ENCODE peak calls at places on chromosomes 16 and 17, in nine cellular contexts. V is tibial artery; R is activated CD8-positive, alpha-beta T cell treated with anti-CD3 and anti-CD28 coated beads for 36 hours; C is mucosa of descending colon; P is astrocyte; N is neural progenitor cell; Y is K562; U is MCF 10A; I is ascending aorta. L is an unnamed sample.

GRCh38 chr17:63842173-63842539 is 329 bp downstream of the SMARCD2 start:
- DNase-seq in V (peak; percentile 38), R (peak; percentile 59), C (peak; percentile 77), P (peak; percentile 9), N (no peak), Y (no peak), U (no peak), I (peak; percentile 77), L (no peak)

GRCh38 chr17:61305024-61305423 is 94.6 kb upstream of the TBX2 start:
- DNase-seq in V (no peak), R (no peak), C (no peak), P (no peak), N (no peak), Y (no peak), U (no peak), I (no peak), L (no peak)

GRCh38 chr16:89395150-89396142 is 94.9 kb downstream of the ANKRD11 start:
- DNase-seq in V (peak; percentile 93), R (no peak), C (peak; percentile 76), P (peak; percentile 96), N (peak; percentile 39), Y (no peak), U (peak; percentile 98), I (peak; percentile 96), L (peak; percentile 98)

GRCh38 chr17:81302861-81303326 is 7.8 kb upstream of the SLC38A10 start:
- DNase-seq in V (no peak), R (no peak), C (no peak), P (no peak), N (peak; percentile 38), Y (no peak), U (peak; percentile 53), I (no peak), L (no peak)

GRCh38 chr17:16449121-16449570 is 33.8 kb downstream of the TRPV2 start:
- DNase-seq in V (no peak), R (no peak), C (peak; percentile 47), P (peak; percentile 64), N (no peak), Y (no peak), U (peak; percentile 41), I (no peak), L (no peak)

GRCh38 chr16:15749371-15749770 is 99.3 kb downstream of the NDE1 start:
- DNase-seq in V (no peak), R (no peak), C (no peak), P (no peak), N (no peak), Y (no peak), U (no peak), I (no peak), L (no peak)

GRCh38 chr16:66131895-66132294 is 234.6 kb upstream of the CDH5 start:
- DNase-seq in V (no peak), R (no peak), C (no peak), P (peak; percentile 68), N (no peak), Y (no peak), U (no peak), I (no peak), L (no peak)

GRCh38 chr17:79834575-79835469 is 4.4 kb downstream of the CBX4 start:
- DNase-seq in V (no peak), R (peak; percentile 67), C (no peak), P (no peak), N (peak; percentile 77), Y (no peak), U (no peak), I (no peak), L (no peak)

GRCh38 chr17:56771975-56772374 is 61.7 kb downstream of the C17orf67 start:
- DNase-seq in V (no peak), R (no peak), C (no peak), P (no peak), N (no peak), Y (no peak), U (no peak), I (no peak), L (no peak)

GRCh38 chr17:15900871-15901270 is 44.1 kb upstream of the ADORA2B start:
- DNase-seq in V (no peak), R (no peak), C (no peak), P (no peak), N (no peak), Y (no peak), U (no peak), I (no peak), L (no peak)

GRCh38 chr17:81396722-81397313 is 1.6 kb downstream of the BAHCC1 start:
- DNase-seq in V (no peak), R (peak; percentile 41), C (no peak), P (no peak), N (peak; percentile 98), Y (no peak), U (peak; percentile 63), I (no peak), L (no peak)

GRCh38 chr17:17609121-17609520 is 17.6 kb upstream of the PEMT start:
- DNase-seq in V (no peak), R (no peak), C (no peak), P (no peak), N (no peak), Y (no peak), U (no peak), I (no peak), L (no peak)

GRCh38 chr17:79532107-79532790 is 78.6 kb downstream of the RBFOX3 start:
- DNase-seq in V (no peak), R (no peak), C (no peak), P (no peak), N (no peak), Y (no peak), U (no peak), I (no peak), L (no peak)

DNA sequence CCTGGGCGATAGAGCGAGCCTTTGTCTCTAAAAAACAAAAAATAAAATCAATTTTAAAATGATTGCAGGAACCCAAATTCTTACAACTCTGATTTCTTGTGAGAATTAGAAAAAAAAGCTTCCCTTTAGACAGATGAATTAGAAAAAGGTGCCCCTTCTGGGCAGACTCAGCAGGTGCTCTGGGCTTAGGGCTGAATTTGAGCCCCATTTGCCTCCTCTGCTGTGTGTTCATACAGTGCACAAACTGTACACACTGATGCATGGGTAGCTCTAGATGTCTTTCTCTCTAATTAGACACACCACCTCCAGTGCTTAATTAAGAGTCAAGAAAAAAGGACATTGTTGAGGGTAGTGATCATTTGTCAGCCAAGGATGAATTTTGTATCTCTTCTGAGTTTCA is 38.5 kb upstream of the NOL11 start:
- DNase-seq in V (no peak), R (no peak), C (no peak), P (no peak), N (no peak), Y (no peak), U (no peak), I (no peak), L (no peak)
- TF ChIP-seq CTCF in V (no peak), R (no peak), C (no peak), P (no peak), N (no peak), Y (no peak), U (no peak), I (no peak), L (no peak)

GRCh38 chr17:77647531-77647930 is 311.0 kb upstream of the TNRC6C start:
- DNase-seq in V (no peak), R (no peak), C (no peak), P (no peak), N (no peak), Y (no peak), U (no peak), I (peak; percentile 50), L (no peak)

GRCh38 chr17:77645441-77646430 is 312.8 kb upstream of the TNRC6C start:
- DNase-seq in V (no peak), R (peak; percentile 86), C (no peak), P (peak; percentile 8), N (peak; percentile 46), Y (no peak), U (no peak), I (no peak), L (peak; percentile 5)

GRCh38 chr17:77651983-77652382 is 306.5 kb upstream of the TNRC6C start:
- DNase-seq in V (no peak), R (no peak), C (no peak), P (no peak), N (no peak), Y (no peak), U (no peak), I (no peak), L (no peak)

GRCh38 chr17:77654296-77654695 is 304.2 kb upstream of the TNRC6C start:
- DNase-seq in V (no peak), R (no peak), C (no peak), P (no peak), N (no peak), Y (no peak), U (no peak), I (no peak), L (no peak)

DNA sequence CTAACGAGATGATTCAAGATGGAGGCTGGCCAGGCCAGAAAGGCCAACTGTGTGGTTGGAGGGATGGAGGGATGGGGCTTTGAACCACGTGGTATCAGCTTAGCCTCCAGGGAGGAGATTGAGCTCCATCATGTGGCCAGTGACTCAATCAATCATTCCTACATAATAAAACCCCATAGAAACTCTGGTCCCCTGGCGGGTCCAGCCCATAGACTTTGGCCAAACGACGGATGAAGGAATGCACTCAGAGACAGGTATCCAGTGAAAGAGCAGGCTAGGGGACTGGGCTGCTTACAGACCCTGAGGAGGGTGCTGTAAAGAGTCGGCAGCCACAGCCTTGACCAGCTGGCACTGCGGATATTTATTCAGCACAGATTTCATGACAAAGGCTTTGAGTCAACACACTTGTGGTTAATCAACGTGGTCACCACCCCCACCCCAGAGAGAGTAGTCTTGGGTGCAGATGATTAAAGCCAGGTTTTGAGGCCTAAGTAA is 308.7 kb upstream of the TNRC6C start:
- DNase-seq in V (no peak), R (peak; percentile 55), C (no peak), P (peak; percentile 63), N (no peak), Y (peak; percentile 43), U (peak; percentile 38), I (peak; percentile 18), L (no peak)
- TF ChIP-seq CTCF in V (no peak), R (no peak), C (no peak), P (no peak), N (no peak), Y (peak; percentile 16), U (no peak), I (no peak), L (no peak)

DNA sequence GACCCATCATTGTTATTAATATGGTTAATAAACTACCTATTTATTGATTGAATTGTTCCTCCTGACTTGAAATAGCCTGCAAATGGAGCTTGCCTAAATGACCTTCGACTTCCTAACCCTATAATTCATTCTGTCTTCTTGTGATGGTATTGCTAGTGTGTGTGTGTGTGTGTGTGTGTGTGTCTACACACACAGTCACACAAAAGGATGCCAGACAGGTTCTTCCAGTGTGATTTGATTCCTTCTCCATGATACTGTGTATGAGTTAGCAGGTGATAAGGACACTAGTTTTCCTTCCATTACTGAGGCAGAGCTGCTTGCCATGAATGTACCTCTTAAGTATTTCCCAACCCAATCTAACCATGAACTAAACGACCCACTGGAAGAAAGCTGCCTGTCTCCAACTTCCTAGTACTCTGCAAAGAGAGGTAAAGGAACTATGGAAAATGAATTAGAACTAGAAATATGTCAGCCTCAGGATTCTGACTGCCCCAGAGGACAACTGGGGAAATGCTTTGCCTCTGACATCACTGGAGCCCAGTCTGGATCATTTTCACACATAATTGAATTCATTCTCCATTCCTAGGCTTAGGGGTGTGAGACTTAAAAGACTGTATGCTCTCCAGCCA is 3.5 kb upstream of the CDC6 start:
- DNase-seq in V (no peak), R (no peak), C (no peak), P (peak; percentile 94), N (no peak), Y (no peak), U (no peak), I (peak; percentile 57), L (peak; percentile 78)
- TF ChIP-seq CTCF in V (no peak), R (no peak), C (no peak), P (peak; percentile 47), N (no peak), Y (no peak), U (peak; percentile 11), I (peak; percentile 10), L (peak; percentile 47)

GRCh38 chr16:85056211-85056748 is 28.7 kb downstream of the KIAA0513 start:
- DNase-seq in V (peak; percentile 39), R (no peak), C (no peak), P (peak; percentile 20), N (peak; percentile 47), Y (peak; percentile 48), U (no peak), I (no peak), L (peak; percentile 51)
- TF ChIP-seq CTCF in V (no peak), R (no peak), C (no peak), P (peak; percentile 8), N (peak; percentile 47), Y (peak; percentile 63), U (no peak), I (no peak), L (peak; percentile 52)